ENCODE peak calls at places on chromosome 1, in five cellular contexts. X is amygdala; J is stimulated activated CD4-positive, alpha-beta T cell treated with anti-CD3 and anti-CD28 coated beads, TNF-alpha, amount 100 ng/mL, for 4 hours; G is Daoy; A is memory B cell. T is an unnamed sample.

GRCh38 chr1:6513296-6513928 is 21.9 kb upstream of the PLEKHG5 start:
- DNase-seq in J (no peak), G (no peak), X (no peak), A (no peak), T (no peak)

GRCh38 chr1:63367218-63368103 is at the start of gene ALG6:
- DNase-seq in A (peak), X (peak), J (peak), G (peak), T (peak)

GRCh38 chr1:219324171-219324570 is 150.5 kb downstream of the LYPLAL1 start:
- DNase-seq in J (no peak), G (no peak), A (no peak), X (no peak), T (no peak)

GRCh38 chr1:89688607-89689006 is 55.7 kb downstream of the LRRC8C start:
- DNase-seq in J (no peak), G (no peak), A (no peak), X (no peak), T (no peak)

GRCh38 chr1:170010443-170010842 is 64.1 kb downstream of the KIFAP3 start:
- DNase-seq in G (peak), X (no peak), J (no peak), A (no peak), T (peak)

GRCh38 chr1:179310721-179311120 is 17.1 kb downstream of the SOAT1 start:
- DNase-seq in X (no peak), J (no peak), G (peak), A (no peak), T (peak)

GRCh38 chr1:76257823-76258222 is 183.3 kb downstream of the ST6GALNAC3 start:
- DNase-seq in X (no peak), G (no peak), A (no peak), J (no peak), T (no peak)

GRCh38 chr1:110477041-110477440 is 26.1 kb downstream of the PROK1 start:
- DNase-seq in X (no peak), G (peak), J (no peak), A (no peak), T (peak)

GRCh38 chr1:25879675-25880074 is 4.2 kb upstream of the PAQR7 start:
- DNase-seq in J (no peak), G (no peak), X (no peak), A (no peak), T (no peak)

GRCh38 chr1:20404466-20404865 is 81.5 kb downstream of the CAMK2N1 start:
- DNase-seq in A (peak), G (no peak), X (no peak), J (no peak), T (no peak)

GRCh38 chr1:16922885-16923431 is 1.2 kb downstream of the CROCC start:
- DNase-seq in J (no peak), G (peak), A (no peak), X (no peak), T (no peak)

GRCh38 chr1:108661030-108661609 is at the start of gene HENMT1:
- DNase-seq in A (peak), X (no peak), G (no peak), J (peak), T (peak)

GRCh38 chr1:67732750-67733151 is 47.8 kb downstream of the GADD45A start:
- DNase-seq in J (no peak), G (peak), X (no peak), A (no peak), T (peak)

GRCh38 chr1:81174811-81175476 is 625.8 kb upstream of the ADGRL2 start:
- DNase-seq in J (no peak), G (peak), A (no peak), X (no peak), T (peak)

T was measured in mesenchymal stem cell.